ENCODE peak calls at places on chromosomes 3 and 15, in five cellular contexts. One of them, this sample, is unnamed.

GRCh38 chr3:12965999-12966846 is 107.0 kb downstream of the IQSEC1 start:
- DNase-seq in transverse colon: no peak
- DNase-seq in prostate gland: no peak
- DNase-seq in thyroid gland: no peak
- DNase-seq in body of pancreas: no peak
- DNase-seq in this sample: no peak

GRCh38 chr3:151841801-151842200 is 27.9 kb downstream of the AADAC start:
- DNase-seq in transverse colon: no peak
- DNase-seq in prostate gland: no peak
- DNase-seq in thyroid gland: no peak
- DNase-seq in body of pancreas: no peak
- DNase-seq in this sample: no peak

GRCh38 chr3:981156-981555 is 111.7 kb upstream of the CNTN6 start:
- DNase-seq in transverse colon: no peak
- DNase-seq in prostate gland: no peak
- DNase-seq in thyroid gland: no peak
- DNase-seq in body of pancreas: no peak
- DNase-seq in this sample: no peak

GRCh38 chr3:129795596-129795995 is 97.9 kb downstream of the TMCC1 start:
- DNase-seq in transverse colon: no peak
- DNase-seq in prostate gland: no peak
- DNase-seq in thyroid gland: no peak
- DNase-seq in body of pancreas: no peak
- DNase-seq in this sample: no peak

GRCh38 chr15:92393287-92393993 is at the start of gene ST8SIA2:
- DNase-seq in transverse colon: no peak
- DNase-seq in prostate gland: no peak
- DNase-seq in thyroid gland: peak; percentile 61
- DNase-seq in body of pancreas: no peak
- DNase-seq in this sample: no peak

GRCh38 chr15:29268706-29269484 is 727 bp downstream of the NSMCE3 start:
- DNase-seq in transverse colon: peak; percentile 47
- DNase-seq in prostate gland: peak; percentile 17
- DNase-seq in thyroid gland: peak; percentile 40
- DNase-seq in body of pancreas: peak; percentile 31
- DNase-seq in this sample: peak; percentile 87

GRCh38 chr3:53255360-53255774 is 455 bp downstream of the TKT start:
- DNase-seq in transverse colon: peak; percentile 37
- DNase-seq in prostate gland: no peak
- DNase-seq in thyroid gland: peak; percentile 48
- DNase-seq in body of pancreas: peak; percentile 35
- DNase-seq in this sample: no peak

GRCh38 chr3:140050977-140051957 is 116.3 kb downstream of the CLSTN2 start:
- DNase-seq in transverse colon: no peak
- DNase-seq in prostate gland: peak; percentile 13
- DNase-seq in thyroid gland: peak; percentile 25
- DNase-seq in body of pancreas: peak; percentile 13
- DNase-seq in this sample: no peak

GRCh38 chr3:116413319-116413718 is 32.0 kb downstream of the LSAMP start:
- DNase-seq in transverse colon: no peak
- DNase-seq in prostate gland: no peak
- DNase-seq in thyroid gland: no peak
- DNase-seq in body of pancreas: no peak
- DNase-seq in this sample: no peak

GRCh38 chr3:106130384-106131084 is 261.7 kb upstream of the CBLB start:
- DNase-seq in transverse colon: no peak
- DNase-seq in prostate gland: no peak
- DNase-seq in thyroid gland: no peak
- DNase-seq in body of pancreas: no peak
- DNase-seq in this sample: no peak

GRCh38 chr3:158058775-158059174 is 47.4 kb downstream of the SHOX2 start:
- DNase-seq in transverse colon: no peak
- DNase-seq in prostate gland: no peak
- DNase-seq in thyroid gland: no peak
- DNase-seq in body of pancreas: no peak
- DNase-seq in this sample: no peak

GRCh38 chr3:113783463-113783862 is 36.6 kb downstream of the ATP6V1A start:
- DNase-seq in transverse colon: no peak
- DNase-seq in prostate gland: no peak
- DNase-seq in thyroid gland: no peak
- DNase-seq in body of pancreas: no peak
- DNase-seq in this sample: no peak

GRCh38 chr3:194181612-194182011 is 45.7 kb downstream of the HES1 start:
- DNase-seq in transverse colon: no peak
- DNase-seq in prostate gland: no peak
- DNase-seq in thyroid gland: peak; percentile 63
- DNase-seq in body of pancreas: no peak
- DNase-seq in this sample: no peak

GRCh38 chr3:101603184-101603583 is 29.2 kb downstream of the PCNP start:
- DNase-seq in transverse colon: no peak
- DNase-seq in prostate gland: no peak
- DNase-seq in thyroid gland: no peak
- DNase-seq in body of pancreas: no peak
- DNase-seq in this sample: no peak

DNA sequence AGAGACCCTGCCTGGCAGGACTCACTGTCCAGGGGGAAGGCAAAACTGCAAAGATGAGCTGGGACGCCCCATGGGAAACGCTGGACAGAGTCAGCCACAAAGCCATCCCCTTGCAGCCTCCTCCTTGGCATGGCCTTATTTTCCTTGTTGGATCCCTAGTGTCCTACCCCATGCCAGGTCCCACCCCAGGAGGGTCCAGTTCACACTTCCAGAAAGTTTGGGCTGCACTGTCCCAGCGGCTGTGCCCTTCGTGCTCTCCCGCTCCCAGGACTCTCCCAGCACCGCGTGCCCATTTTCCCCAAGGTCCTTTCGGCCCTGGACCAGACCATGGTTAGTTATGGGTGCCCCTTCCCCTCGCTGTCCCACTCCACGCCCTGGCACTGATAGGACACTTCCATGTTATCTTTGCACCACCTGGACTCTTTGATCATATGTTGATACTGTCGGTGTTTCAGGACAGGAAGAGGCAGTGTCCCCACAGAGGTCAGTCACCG is 5.8 kb upstream of the NRROS start:
- DNase-seq in transverse colon: no peak
- DNase-seq in prostate gland: no peak
- DNase-seq in thyroid gland: no peak
- DNase-seq in body of pancreas: no peak
- DNase-seq in this sample: no peak
- H3K4me3 ChIP-seq in transverse colon: no peak overlapping the region
- H3K4me3 ChIP-seq in prostate gland: no peak overlapping the region
- H3K4me3 ChIP-seq in thyroid gland: no peak overlapping the region
- H3K4me3 ChIP-seq in body of pancreas: no peak overlapping the region
- H3K4me3 ChIP-seq in this sample: no peak overlapping the region

GRCh38 chr3:185330644-185331043 is 32.3 kb upstream of the MAP3K13 start:
- DNase-seq in transverse colon: no peak
- DNase-seq in prostate gland: no peak
- DNase-seq in thyroid gland: no peak
- DNase-seq in body of pancreas: peak; percentile 32
- DNase-seq in this sample: no peak

GRCh38 chr3:185327052-185327451 is 35.9 kb upstream of the MAP3K13 start:
- DNase-seq in transverse colon: no peak
- DNase-seq in prostate gland: no peak
- DNase-seq in thyroid gland: no peak
- DNase-seq in body of pancreas: no peak
- DNase-seq in this sample: no peak

GRCh38 chr3:185325946-185326791 is 36.8 kb upstream of the MAP3K13 start:
- DNase-seq in transverse colon: no peak
- DNase-seq in prostate gland: no peak
- DNase-seq in thyroid gland: no peak
- DNase-seq in body of pancreas: peak; percentile 25
- DNase-seq in this sample: no peak

GRCh38 chr3:185330238-185330637 is 32.7 kb upstream of the MAP3K13 start:
- DNase-seq in transverse colon: no peak
- DNase-seq in prostate gland: no peak
- DNase-seq in thyroid gland: no peak
- DNase-seq in body of pancreas: peak; percentile 60
- DNase-seq in this sample: no peak

DNA sequence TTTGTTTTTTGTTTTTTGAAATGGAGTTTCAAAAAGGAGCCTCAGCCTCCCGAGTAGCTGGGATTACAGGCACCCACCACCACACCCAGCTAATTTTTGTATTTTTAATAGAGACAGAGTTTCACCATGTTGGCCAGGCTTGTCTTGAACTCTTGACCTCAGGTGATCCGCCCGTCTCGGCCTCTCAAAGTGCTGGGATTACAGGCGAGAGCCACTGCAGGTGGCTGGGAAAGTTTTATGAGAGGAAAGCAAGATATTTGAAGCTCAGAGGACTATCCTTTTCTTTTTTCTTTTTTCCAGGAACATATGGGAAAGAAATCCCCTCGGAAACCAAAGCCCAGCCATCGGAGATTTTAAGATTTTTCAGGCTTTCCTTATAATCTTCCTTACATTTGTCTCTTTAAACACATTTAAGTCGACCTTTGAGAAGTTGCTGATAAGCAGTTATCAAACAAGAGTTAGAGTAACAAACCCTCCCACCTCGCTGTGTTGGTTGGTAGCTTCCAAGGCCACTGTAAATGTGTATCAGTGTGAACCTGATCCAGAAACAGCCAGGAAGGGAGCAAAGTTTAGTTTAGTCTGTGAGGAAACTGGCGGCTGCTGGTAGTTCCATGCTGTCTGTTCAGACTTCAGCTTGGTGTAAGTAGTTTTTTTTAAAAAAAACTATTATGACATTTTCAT is 34.5 kb upstream of the MAP3K13 start:
- DNase-seq in transverse colon: peak; percentile 84
- DNase-seq in prostate gland: no peak
- DNase-seq in thyroid gland: no peak
- DNase-seq in body of pancreas: peak; percentile 90
- DNase-seq in this sample: no peak
- TF ChIP-seq POLR2A in transverse colon: peak; percentile 89
- TF ChIP-seq POLR2A in prostate gland: no peak
- TF ChIP-seq POLR2A in thyroid gland: no peak
- TF ChIP-seq POLR2A in body of pancreas: peak; percentile 96
- TF ChIP-seq POLR2A in this sample: no peak

DNA sequence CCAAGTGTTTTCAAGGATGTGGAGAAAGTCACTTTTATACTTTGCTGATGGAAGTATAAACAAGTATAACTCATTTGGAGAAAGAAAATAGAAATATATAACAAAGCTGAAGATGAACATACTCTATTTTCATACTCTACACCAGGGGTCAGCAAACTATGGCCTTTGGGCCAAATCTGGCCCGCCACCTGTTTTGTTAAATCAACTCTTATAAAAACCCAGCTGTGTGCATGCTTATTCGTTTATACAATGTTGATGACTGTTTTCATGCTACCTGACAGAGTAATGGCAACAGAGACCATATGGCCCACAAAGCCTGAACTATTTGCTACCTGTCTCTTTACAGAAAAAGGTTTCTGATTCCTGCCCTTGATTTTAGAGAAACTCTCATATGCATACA is 124.0 kb downstream of the NR1D2 start:
- DNase-seq in transverse colon: peak; percentile 9
- DNase-seq in prostate gland: no peak
- DNase-seq in thyroid gland: no peak
- DNase-seq in body of pancreas: peak; percentile 7
- DNase-seq in this sample: no peak
- TF ChIP-seq CTCF in transverse colon: peak; percentile 20
- TF ChIP-seq CTCF in prostate gland: no peak
- TF ChIP-seq CTCF in thyroid gland: peak; percentile 22
- TF ChIP-seq CTCF in body of pancreas: peak; percentile 38
- TF ChIP-seq CTCF in this sample: no peak

GRCh38 chr15:75204340-75205063 is 2.8 kb downstream of the C15orf39 start:
- DNase-seq in transverse colon: peak; percentile 96
- DNase-seq in prostate gland: peak; percentile 87
- DNase-seq in thyroid gland: peak; percentile 96
- DNase-seq in body of pancreas: peak; percentile 95
- DNase-seq in this sample: peak; percentile 98

GRCh38 chr15:75205064-75205395 is 3.3 kb downstream of the C15orf39 start:
- DNase-seq in transverse colon: no peak
- DNase-seq in prostate gland: no peak
- DNase-seq in thyroid gland: no peak
- DNase-seq in body of pancreas: no peak
- DNase-seq in this sample: no peak

GRCh38 chr15:75203017-75203907 is 1.6 kb downstream of the C15orf39 start:
- DNase-seq in transverse colon: no peak
- DNase-seq in prostate gland: no peak
- DNase-seq in thyroid gland: peak; percentile 36
- DNase-seq in body of pancreas: no peak
- DNase-seq in this sample: no peak

GRCh38 chr15:75202251-75203016 is 752 bp downstream of the C15orf39 start:
- DNase-seq in transverse colon: peak; percentile 89
- DNase-seq in prostate gland: peak; percentile 73
- DNase-seq in thyroid gland: peak; percentile 86
- DNase-seq in body of pancreas: peak; percentile 89
- DNase-seq in this sample: peak; percentile 96

GRCh38 chr15:75203908-75204263 is 2.2 kb downstream of the C15orf39 start:
- DNase-seq in transverse colon: no peak
- DNase-seq in prostate gland: no peak
- DNase-seq in thyroid gland: no peak
- DNase-seq in body of pancreas: no peak
- DNase-seq in this sample: no peak
- H3K4me3 ChIP-seq in transverse colon: peak overlapping the region; percentile 87
- H3K4me3 ChIP-seq in prostate gland: no peak overlapping the region
- H3K4me3 ChIP-seq in thyroid gland: peak overlapping the region; percentile 88
- H3K4me3 ChIP-seq in body of pancreas: no peak overlapping the region
- H3K4me3 ChIP-seq in this sample: no peak overlapping the region

This sample was measured in lower leg skin.